ENCODE peak calls at places on chromosomes 7 and 10, in four cellular contexts. E is left cardiac atrium; X is stimulated activated CD8-positive, alpha-beta memory T cell treated with anti-CD3 and anti-CD28 coated beads, Interleukin-4, amount 100 ng/mL, for 48 hours; L is sciatic nerve. B is an unnamed sample.

GRCh38 chr7:134699871-134700270 is 53.2 kb downstream of the BPGM start:
- DNase-seq in E (no peak), L (no peak), X (no peak), B (no peak)

GRCh38 chr10:15856328-15857000 is 3.8 kb downstream of the MINDY3 start:
- DNase-seq in E (no peak), L (no peak), X (no peak), B (no peak)

GRCh38 chr10:3148994-3149393 is 23.6 kb downstream of the PITRM1 start:
- DNase-seq in X (no peak), E (no peak), L (no peak), B (no peak)

GRCh38 chr10:119668461-119668860 is 17.3 kb downstream of the BAG3 start:
- DNase-seq in X (no peak), L (no peak), E (no peak), B (no peak)

GRCh38 chr7:139112741-139113250 is 3.3 kb upstream of the ZC3HAV1 start:
- DNase-seq in E (no peak), X (no peak), L (no peak), B (no peak)

GRCh38 chr7:17506090-17506489 is 207.6 kb downstream of the AHR start:
- DNase-seq in L (no peak), E (no peak), X (no peak), B (no peak)

GRCh38 chr10:129079705-129080104 is 387.3 kb upstream of the MGMT start:
- DNase-seq in X (no peak), L (peak), E (no peak), B (no peak)

GRCh38 chr10:7408494-7409044 is 2.3 kb downstream of the SFMBT2 start:
- DNase-seq in X (peak), E (peak), L (peak), B (peak)

GRCh38 chr10:63192826-63193225 is 59.7 kb downstream of the NRBF2 start:
- DNase-seq in L (no peak), X (no peak), E (no peak), B (no peak)

GRCh38 chr10:90589825-90590224 is 268.0 kb downstream of the HTR7 start:
- DNase-seq in X (no peak), L (no peak), E (no peak), B (no peak)

GRCh38 chr7:124840435-124840834 is 74.8 kb upstream of the GPR37 start:
- DNase-seq in L (no peak), X (no peak), E (no peak), B (no peak)

GRCh38 chr7:8638076-8638475 is 204.7 kb downstream of the NXPH1 start:
- DNase-seq in X (no peak), L (no peak), E (peak), B (no peak)

GRCh38 chr10:103737735-103738367 is 117.5 kb downstream of the SH3PXD2A start:
- DNase-seq in L (no peak), E (no peak), X (no peak), B (no peak)

GRCh38 chr10:3959370-3960266 is 174.6 kb upstream of the KLF6 start:
- DNase-seq in E (no peak), X (no peak), L (no peak), B (no peak)

GRCh38 chr7:22094413-22095304 is 149.0 kb upstream of the CDCA7L start:
- DNase-seq in E (no peak), X (no peak), L (no peak), B (no peak)

GRCh38 chr10:37733822-37734221 is 123.6 kb downstream of the ZNF248 start:
- DNase-seq in X (no peak), E (no peak), L (no peak), B (no peak)

GRCh38 chr10:85612378-85612775 is 754.2 kb downstream of the GRID1 start:
- DNase-seq in E (no peak), L (no peak), X (no peak), B (no peak)

GRCh38 chr10:98321203-98321780 is 53.3 kb upstream of the LOXL4 start:
- DNase-seq in X (no peak), E (no peak), L (no peak), B (no peak)

GRCh38 chr7:82672078-82672477 is 228.5 kb upstream of the CACNA2D1 start:
- DNase-seq in E (no peak), X (no peak), L (no peak), B (no peak)

GRCh38 chr10:14190702-14191101 is 140.0 kb downstream of the FRMD4A start:
- DNase-seq in E (no peak), L (no peak), X (no peak), B (no peak)

GRCh38 chr7:33155811-33156210 is 26.4 kb downstream of the BBS9 start:
- DNase-seq in X (no peak), E (no peak), L (no peak), B (no peak)

GRCh38 chr7:89559596-89559995 is 594.7 kb upstream of the STEAP1 start:
- DNase-seq in L (no peak), X (no peak), E (no peak), B (no peak)

GRCh38 chr10:103967433-103968142 is 648 bp downstream of the SLK start:
- DNase-seq in X (peak), E (no peak), L (no peak), B (no peak)

GRCh38 chr7:46802460-46802972 is 779.4 kb downstream of the TNS3 start:
- DNase-seq in E (no peak), L (no peak), X (no peak), B (no peak)

GRCh38 chr7:6261699-6262098 is 10.7 kb downstream of the CYTH3 start:
- DNase-seq in E (no peak), L (no peak), X (no peak), B (no peak)

GRCh38 chr10:19892677-19893076 is 76.4 kb downstream of the PLXDC2 start:
- DNase-seq in X (no peak), L (no peak), E (no peak), B (no peak)

GRCh38 chr10:61248013-61248412 is 205.2 kb downstream of the TMEM26 start:
- DNase-seq in X (no peak), E (no peak), L (no peak), B (no peak)

GRCh38 chr7:151897201-151897711 is 20.3 kb upstream of the PRKAG2 start:
- DNase-seq in X (no peak), E (no peak), L (no peak), B (no peak)

GRCh38 chr10:87594181-87594580 is 65.5 kb upstream of the PAPSS2 start:
- DNase-seq in L (no peak), E (no peak), X (no peak), B (no peak)

GRCh38 chr7:24778543-24779282 is 21.4 kb upstream of the GSDME start:
- DNase-seq in E (peak), L (no peak), X (no peak), B (no peak)

GRCh38 chr7:153188630-153189029 is 429.1 kb downstream of the ACTR3B start:
- DNase-seq in L (no peak), E (no peak), X (no peak), B (no peak)

GRCh38 chr7:96300487-96300886 is 21.4 kb downstream of the SLC25A13 start:
- DNase-seq in X (no peak), L (no peak), E (no peak), B (no peak)

GRCh38 chr7:51297986-51298385 is 18.6 kb downstream of the COBL start:
- DNase-seq in X (no peak), L (no peak), E (no peak), B (no peak)

GRCh38 chr10:110566472-110567200 is 859 bp upstream of the SMC3 start:
- DNase-seq in E (no peak), X (no peak), L (no peak), B (no peak)

GRCh38 chr10:112744525-112744924 is 205.5 kb upstream of the TCF7L2 start:
- DNase-seq in L (no peak), X (no peak), E (no peak), B (no peak)

GRCh38 chr10:60042959-60043358 is 136.6 kb upstream of the CCDC6 start:
- DNase-seq in X (no peak), E (no peak), L (no peak), B (no peak)

GRCh38 chr10:89428873-89429272 is 14.5 kb downstream of the IFIT5 start:
- DNase-seq in X (no peak), E (no peak), L (no peak), B (no peak)

GRCh38 chr10:59628456-59628855 is 81.2 kb downstream of the SLC16A9 start:
- DNase-seq in L (no peak), X (no peak), E (no peak), B (no peak)

GRCh38 chr7:138962561-138963270 is 18.5 kb downstream of the KIAA1549 start:
- DNase-seq in L (no peak), X (no peak), E (no peak), B (no peak)